ENCODE peak calls at places on chromosomes 13 and 19, in five cellular contexts. W is IMR-90, L is uterus, R is GM12878, A is suprapubic skin. K is an unnamed sample.

GRCh38 chr13:53200498-53201453 is 172.2 kb downstream of the OLFM4 start:
- DNase-seq in R (no peak), L (no peak), A (no peak), W (peak; percentile 1), K (no peak)

GRCh38 chr19:12873891-12874745 is 7.1 kb downstream of the DNASE2 start:
- DNase-seq in A (no peak), W (no peak), L (no peak), R (no peak), K (no peak)

GRCh38 chr19:8592231-8593009 is 15.2 kb upstream of the MYO1F start:
- DNase-seq in R (no peak), L (peak; percentile 99), A (peak; percentile 98), W (peak; percentile 95), K (peak; percentile 82)

GRCh38 chr19:53182202-53182601 is 11.0 kb downstream of the ZNF665 start:
- DNase-seq in A (no peak), R (no peak), L (no peak), W (peak; percentile 66), K (no peak)

GRCh38 chr19:38095411-38096308 is 128.4 kb downstream of the DPF1 start:
- DNase-seq in R (peak; percentile 17), A (no peak), L (peak; percentile 48), W (peak; percentile 71), K (peak; percentile 86)

GRCh38 chr13:106865706-106866288 is 297.9 kb upstream of the ARGLU1 start:
- DNase-seq in L (no peak), R (no peak), W (no peak), A (no peak), K (no peak)

GRCh38 chr13:53201454-53202225 is 173.0 kb downstream of the OLFM4 start:
- DNase-seq in A (peak; percentile 75), W (no peak), L (no peak), R (no peak), K (peak; percentile 49)

GRCh38 chr13:102326381-102327118 is 75.3 kb downstream of the FGF14 start:
- DNase-seq in L (no peak), R (no peak), W (no peak), A (no peak), K (no peak)

GRCh38 chr19:18340990-18341868 is 831 bp downstream of the PGPEP1 start:
- DNase-seq in L (peak; percentile 48), R (no peak), A (no peak), W (peak; percentile 42), K (peak; percentile 88)

GRCh38 chr19:30731596-30731995 is 359.4 kb downstream of the ZNF536 start:
- DNase-seq in W (no peak), R (no peak), A (no peak), L (no peak), K (no peak)

GRCh38 chr13:51451134-51451466 is 1.7 kb downstream of the INTS6 start:
- DNase-seq in L (no peak), W (no peak), R (no peak), A (no peak), K (no peak)

GRCh38 chr13:73548444-73548843 is 489.6 kb downstream of the KLF5 start:
- DNase-seq in L (no peak), A (no peak), R (no peak), W (no peak), K (no peak)

GRCh38 chr13:113357529-113357928 is 6.4 kb downstream of the GRTP1 start:
- DNase-seq in W (peak; percentile 89), L (no peak), R (no peak), A (no peak), K (no peak)

GRCh38 chr19:13553880-13554400 is 47.7 kb upstream of the CACNA1A start:
- DNase-seq in L (no peak), R (no peak), A (no peak), W (no peak), K (no peak)

GRCh38 chr13:76882431-76882830 is 3.8 kb downstream of the KCTD12 start:
- DNase-seq in W (no peak), A (no peak), L (no peak), R (no peak), K (peak; percentile 49)

GRCh38 chr13:33205804-33206221 is 79.7 kb downstream of the STARD13 start:
- DNase-seq in L (no peak), A (no peak), R (no peak), W (peak; percentile 62), K (no peak)

GRCh38 chr13:48486362-48486761 is 46.5 kb downstream of the RCBTB2 start:
- DNase-seq in A (no peak), W (no peak), L (no peak), R (no peak), K (no peak)

GRCh38 chr13:23889598-23890224 is 511 bp upstream of the MIPEP start:
- DNase-seq in L (no peak), R (no peak), W (no peak), A (no peak), K (no peak)

GRCh38 chr13:74288361-74288911 is 154.2 kb upstream of the KLF12 start:
- DNase-seq in L (no peak), W (no peak), R (no peak), A (no peak), K (peak; percentile 61)

GRCh38 chr13:75749407-75749806 is 113.3 kb downstream of the LMO7 start:
- DNase-seq in L (no peak), R (no peak), A (no peak), W (peak; percentile 47), K (no peak)

GRCh38 chr13:49373699-49374098 is 70.2 kb downstream of the CAB39L start:
- DNase-seq in L (no peak), A (no peak), W (peak; percentile 42), R (no peak), K (no peak)

GRCh38 chr19:16078311-16078758 is 2.0 kb downstream of the TPM4 start:
- DNase-seq in L (peak; percentile 62), A (peak; percentile 78), R (no peak), W (peak; percentile 69), K (no peak)

GRCh38 chr13:102286326-102286725 is 115.5 kb downstream of the FGF14 start:
- DNase-seq in W (peak; percentile 96), A (no peak), R (no peak), L (no peak), K (no peak)

GRCh38 chr19:45496349-45496953 is 396 bp downstream of the RTN2 start:
- DNase-seq in W (no peak), A (no peak), L (peak; percentile 46), R (no peak), K (peak; percentile 61)

GRCh38 chr19:58554494-58555368 is at the start of gene CHMP2A:
- DNase-seq in A (peak; percentile 100), R (peak; percentile 85), W (peak; percentile 95), L (peak; percentile 99), K (peak; percentile 98)

GRCh38 chr19:11541238-11541637 is 2.6 kb downstream of the CNN1 start:
- DNase-seq in L (no peak), R (no peak), A (no peak), W (no peak), K (no peak)

GRCh38 chr19:11539495-11540365 is 1.1 kb downstream of the CNN1 start:
- DNase-seq in W (peak; percentile 22), R (no peak), A (no peak), L (peak; percentile 73), K (no peak)

GRCh38 chr19:11540642-11541041 is 2.0 kb downstream of the CNN1 start:
- DNase-seq in L (peak; percentile 29), W (no peak), A (no peak), R (no peak), K (no peak)

GRCh38 chr19:11535792-11536595 is 2.7 kb upstream of the CNN1 start:
- DNase-seq in R (no peak), W (peak; percentile 88), L (peak; percentile 94), A (peak; percentile 94), K (peak; percentile 89)

DNA sequence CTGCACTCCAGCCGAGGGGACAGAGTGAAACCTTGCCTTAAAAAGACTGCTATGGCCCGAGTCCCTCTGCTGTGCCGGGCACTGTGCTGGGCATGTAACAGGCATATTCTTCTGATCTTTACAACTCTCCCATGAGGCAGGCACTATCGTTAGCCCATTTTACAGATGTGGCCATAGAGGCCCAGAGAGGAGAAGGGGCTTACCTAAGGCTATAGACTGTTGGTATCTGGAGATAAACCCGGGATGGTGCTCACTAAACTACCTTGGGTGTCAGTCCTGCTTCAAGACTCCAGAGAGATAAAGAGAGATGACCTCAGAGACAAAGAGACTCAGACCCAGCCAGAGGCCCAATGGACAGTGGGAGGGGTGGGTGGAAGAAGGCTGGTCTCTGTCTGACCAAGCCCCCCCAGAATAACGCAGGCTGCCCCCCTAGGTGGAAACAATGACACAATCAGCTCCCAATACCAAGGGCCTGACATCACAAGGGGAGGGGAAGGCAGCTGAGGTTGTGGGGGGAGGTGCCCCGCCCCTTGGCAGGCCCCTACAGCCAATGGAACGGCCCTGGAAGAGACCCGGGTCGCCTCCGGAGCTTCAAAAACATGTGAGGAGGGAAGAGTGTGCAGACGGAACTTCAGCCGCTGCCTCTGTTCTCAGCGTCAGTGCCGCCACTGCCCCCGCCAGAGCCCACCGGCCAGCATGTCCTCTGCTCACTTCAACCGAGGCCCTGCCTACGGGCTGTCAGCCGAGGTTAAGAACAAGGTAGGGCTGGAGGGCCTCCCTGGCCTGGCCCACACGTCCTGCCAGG is at the start of gene CNN1:
- DNase-seq in A (no peak), R (no peak), L (peak; percentile 94), W (peak; percentile 90), K (no peak)
- TF ChIP-seq POLR2A in A (no peak), R (no peak), L (peak; percentile 95), W (peak; percentile 95), K (no peak)

DNA sequence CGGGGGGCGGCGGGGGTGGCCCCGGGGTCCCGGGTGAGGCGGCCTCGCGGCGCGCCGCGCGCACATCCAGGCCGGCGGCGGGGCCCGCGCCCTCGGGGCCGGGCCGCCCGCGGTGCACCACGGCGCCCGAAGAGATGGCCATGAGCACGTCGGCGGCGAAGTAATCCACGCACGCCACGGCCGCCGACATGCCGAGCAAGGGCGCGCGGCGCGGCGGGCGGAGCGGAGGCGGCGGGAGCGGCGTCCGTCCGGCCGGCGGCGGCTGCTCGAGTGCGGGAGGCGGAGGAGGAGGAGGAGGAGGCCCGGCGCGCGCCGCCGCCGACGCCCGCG is at the start of gene KLF16:
- DNase-seq in L (no peak), R (no peak), W (no peak), A (no peak), K (no peak)
- TF ChIP-seq POLR2A in L (peak; percentile 72), R (peak; percentile 81), W (peak; percentile 91), A (peak; percentile 65), K (peak; percentile 94)

DNA sequence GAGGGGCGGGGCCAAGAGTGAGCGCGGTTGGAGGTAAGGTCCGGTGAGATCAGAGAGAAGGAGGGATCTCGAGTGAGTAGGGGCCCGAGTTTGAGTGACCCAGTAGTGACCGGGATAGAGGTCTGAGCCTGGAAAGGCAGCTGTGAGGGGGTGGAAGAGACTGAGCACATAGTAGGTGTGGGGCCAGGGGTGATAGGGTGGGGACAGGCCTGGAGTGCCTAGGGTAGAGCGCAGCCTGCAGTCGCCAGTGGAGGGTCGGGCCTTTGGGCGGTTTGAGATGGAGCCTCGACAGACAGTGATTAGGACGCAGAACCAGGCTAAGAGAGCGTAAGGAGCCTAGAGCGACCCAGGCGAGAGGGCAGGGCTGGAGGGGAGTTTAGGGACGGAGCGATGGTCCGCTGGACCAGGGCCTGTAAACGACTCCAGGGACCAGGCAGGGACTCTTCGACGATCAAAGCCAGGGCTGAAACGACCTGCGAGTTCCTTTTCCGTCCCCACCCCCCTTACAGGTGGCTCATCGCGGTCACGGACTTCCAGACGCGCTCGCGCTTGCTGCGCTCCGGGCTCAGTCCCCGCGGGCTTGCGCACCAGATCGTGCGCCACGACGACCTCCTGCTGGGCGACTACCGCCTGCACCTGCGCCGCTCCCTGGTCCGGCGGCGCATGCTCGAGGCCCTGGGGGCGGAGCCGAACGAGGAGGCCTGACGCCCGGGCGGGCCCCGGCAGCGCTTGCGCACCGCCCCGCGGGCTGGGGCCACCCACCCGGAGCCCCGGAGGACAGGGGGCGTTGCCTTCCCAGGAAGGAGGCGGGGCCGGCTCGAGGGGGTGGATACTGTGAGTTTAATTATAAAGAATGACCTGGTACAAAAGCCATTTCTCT is 9.4 kb downstream of the C19orf81 start:
- DNase-seq in W (peak; percentile 64), R (no peak), L (peak; percentile 21), A (no peak), K (no peak)
- TF ChIP-seq POLR2A in W (no peak), R (peak; percentile 58), L (peak; percentile 78), A (no peak), K (no peak)

GRCh38 chr19:2944775-2945574 is at the start of gene ZNF77:
- DNase-seq in R (peak; percentile 98), L (peak; percentile 99), W (peak; percentile 99), A (peak; percentile 100), K (peak; percentile 100)
- TF ChIP-seq POLR2A in R (peak; percentile 81), L (peak; percentile 68), W (peak; percentile 49), A (peak; percentile 48), K (peak; percentile 39)

K was measured in Peyer's patch.